ENCODE peak calls at places on chromosomes 11 and 22, in five cellular contexts. J is neural progenitor cell, Z is mesothelial cell of epicardium, H is lower lobe of right lung, R is fibroblast of lung. Y is an unnamed sample.

GRCh38 chr11:116958246-116958645 is 120.8 kb upstream of the APOA1 start:
- DNase-seq in H (no peak), J (peak), R (peak), Z (no peak), Y (no peak)

GRCh38 chr22:28142361-28142801 is 223.3 kb upstream of the PITPNB start:
- DNase-seq in R (peak), Z (no peak), H (no peak), J (peak), Y (no peak)

GRCh38 chr22:32574397-32574796 is 99.8 kb downstream of the FBXO7 start:
- DNase-seq in Z (no peak), R (no peak), J (no peak), H (no peak), Y (no peak)

GRCh38 chr22:48586799-48587185 is 1240.9 kb downstream of the BRD1 start:
- DNase-seq in Z (no peak), R (no peak), H (peak), J (no peak), Y (no peak)

GRCh38 chr11:126257764-126258163 is 10.9 kb downstream of the SRPRA start:
- DNase-seq in H (no peak), J (no peak), R (peak), Z (no peak), Y (no peak)

GRCh38 chr11:70501026-70501901 is 102.9 kb downstream of the CTTN start:
- DNase-seq in H (peak), R (no peak), J (no peak), Z (no peak), Y (no peak)

GRCh38 chr11:11578542-11578941 is 43.3 kb downstream of the GALNT18 start:
- DNase-seq in H (no peak), R (no peak), Z (no peak), J (peak), Y (no peak)

GRCh38 chr11:31355131-31355530 is 14.4 kb downstream of the DCDC1 start:
- DNase-seq in H (no peak), Z (no peak), R (no peak), J (no peak), Y (no peak)

GRCh38 chr11:34953955-34954354 is 37.5 kb downstream of the PDHX start:
- DNase-seq in R (no peak), H (no peak), Z (no peak), J (no peak), Y (no peak)

GRCh38 chr22:34111210-34111824 is 191.0 kb upstream of the LARGE1 start:
- DNase-seq in Z (peak), H (no peak), J (peak), R (no peak), Y (no peak)

GRCh38 chr22:39446239-39446721 is 10.5 kb upstream of the MGAT3 start:
- DNase-seq in Z (no peak), H (no peak), J (peak), R (no peak), Y (no peak)

GRCh38 chr11:120784566-120785251 is 239.2 kb upstream of the TBCEL start:
- DNase-seq in J (no peak), R (no peak), H (no peak), Z (peak), Y (no peak)

GRCh38 chr11:48263416-48263911 is at the start of gene OR4X1:
- DNase-seq in J (no peak), Z (no peak), H (no peak), R (no peak), Y (no peak)

GRCh38 chr11:11520231-11521015 is 101.4 kb downstream of the GALNT18 start:
- DNase-seq in R (no peak), Z (no peak), H (no peak), J (no peak), Y (no peak)

GRCh38 chr22:30239421-30240405 is 6.8 kb downstream of the LIF start:
- DNase-seq in H (no peak), J (no peak), R (no peak), Z (no peak), Y (no peak)

GRCh38 chr11:115912484-115912945 is 408.3 kb upstream of the CADM1 start:
- DNase-seq in H (no peak), Z (no peak), R (peak), J (peak), Y (no peak)

GRCh38 chr11:96280444-96280843 is 62.6 kb downstream of the MAML2 start:
- DNase-seq in H (no peak), J (no peak), Z (no peak), R (no peak), Y (no peak)

GRCh38 chr11:776459-777287 is 614 bp downstream of the GATD1 start:
- DNase-seq in R (no peak), Z (peak), H (peak), J (peak), Y (peak)

GRCh38 chr11:116035972-116036371 is 531.8 kb upstream of the CADM1 start:
- DNase-seq in H (no peak), J (no peak), R (no peak), Z (no peak), Y (no peak)

GRCh38 chr22:24059121-24059520 is 48.0 kb downstream of the CABIN1 start:
- DNase-seq in R (peak), Z (no peak), H (no peak), J (no peak), Y (no peak)

GRCh38 chr11:15118431-15118830 is 3.7 kb downstream of the INSC start:
- DNase-seq in Z (no peak), J (no peak), H (no peak), R (no peak), Y (no peak)

GRCh38 chr11:69658606-69659450 is 16.3 kb downstream of the LTO1 start:
- DNase-seq in J (no peak), Z (no peak), R (no peak), H (peak), Y (no peak)

GRCh38 chr11:64207247-64208085 is 945 bp downstream of the FERMT3 start:
- DNase-seq in J (peak), H (peak), R (peak), Z (no peak), Y (no peak)

GRCh38 chr11:131807876-131808275 is 437.5 kb downstream of the NTM start:
- DNase-seq in J (no peak), R (no peak), H (no peak), Z (no peak), Y (no peak)

GRCh38 chr11:118153516-118153915 is 893 bp upstream of the SCN4B start:
- DNase-seq in R (no peak), Z (no peak), J (no peak), H (no peak), Y (no peak)

GRCh38 chr11:118153976-118154375 is 1.4 kb upstream of the SCN4B start:
- DNase-seq in R (no peak), Z (no peak), H (no peak), J (no peak), Y (no peak)

GRCh38 chr11:118155781-118156530 is 3.3 kb upstream of the SCN4B start:
- DNase-seq in R (no peak), J (no peak), H (no peak), Z (no peak), Y (no peak)

GRCh38 chr11:118157186-118157895 is 4.7 kb upstream of the SCN4B start:
- DNase-seq in J (no peak), H (no peak), Z (no peak), R (no peak), Y (no peak)

GRCh38 chr11:118156531-118157185 is 4.0 kb upstream of the SCN4B start:
- DNase-seq in H (no peak), J (peak), R (no peak), Z (no peak), Y (no peak)
- TF ChIP-seq CTCF in H (no peak), J (no peak), R (no peak), Z (no peak), Y (no peak)

GRCh38 chr11:95067042-95067827 is 516 bp downstream of the SRSF8 start:
- DNase-seq in H (peak), R (peak), Z (peak), J (peak), Y (no peak)
- TF ChIP-seq CTCF in H (peak), R (peak), Z (peak), J (peak), Y (peak)

GRCh38 chr22:19412478-19412877 is 19.1 kb downstream of the HIRA start:
- DNase-seq in J (no peak), R (no peak), H (no peak), Z (no peak), Y (no peak)

GRCh38 chr22:19410941-19411689 is 20.4 kb downstream of the HIRA start:
- DNase-seq in H (no peak), J (no peak), Z (no peak), R (no peak), Y (no peak)

GRCh38 chr22:19407649-19408606 is 23.6 kb downstream of the HIRA start:
- DNase-seq in R (peak), H (no peak), J (no peak), Z (peak), Y (no peak)

GRCh38 chr22:19411690-19412045 is 19.9 kb downstream of the HIRA start:
- DNase-seq in H (no peak), Z (no peak), R (no peak), J (no peak), Y (no peak)

DNA sequence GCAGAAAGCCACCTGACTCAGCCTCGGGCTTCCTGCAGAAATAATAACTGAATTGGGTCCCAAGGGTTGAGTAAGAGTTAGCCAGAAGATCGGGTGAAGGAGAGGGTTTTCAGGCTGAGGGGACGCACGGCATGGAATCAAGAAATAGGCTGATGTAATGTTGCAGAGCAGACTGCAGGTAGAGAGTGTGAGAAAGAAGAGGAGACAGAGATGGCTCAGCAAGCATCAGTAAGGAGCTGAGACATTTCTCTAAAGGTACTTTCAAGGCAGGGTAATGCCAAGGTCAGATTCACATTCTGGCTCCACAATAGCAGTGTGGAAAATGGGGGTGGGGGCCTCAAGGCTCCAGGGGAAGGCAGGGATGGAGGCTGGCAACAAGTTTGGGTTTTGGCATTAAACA is 18.6 kb downstream of the HIRA start:
- DNase-seq in H (no peak), R (no peak), Z (no peak), J (no peak), Y (no peak)
- TF ChIP-seq CTCF in H (no peak), R (no peak), Z (no peak), J (no peak), Y (no peak)

GRCh38 chr11:74226907-74227306 is 55.8 kb downstream of the PPME1 start:
- DNase-seq in J (no peak), H (no peak), Z (no peak), R (no peak), Y (no peak)
- TF ChIP-seq CTCF in J (no peak), H (no peak), Z (no peak), R (no peak), Y (no peak)

GRCh38 chr11:105609341-105609781 is 512 bp upstream of the GRIA4 start:
- DNase-seq in J (peak), R (no peak), H (no peak), Z (peak), Y (no peak)
- TF ChIP-seq CTCF in J (peak), R (peak), H (peak), Z (peak), Y (peak)

GRCh38 chr11:46529086-46529905 is 64.5 kb downstream of the AMBRA1 start:
- DNase-seq in J (peak), Z (peak), R (peak), H (peak), Y (peak)
- TF ChIP-seq CTCF in J (peak), Z (peak), R (peak), H (peak), Y (peak)

DNA sequence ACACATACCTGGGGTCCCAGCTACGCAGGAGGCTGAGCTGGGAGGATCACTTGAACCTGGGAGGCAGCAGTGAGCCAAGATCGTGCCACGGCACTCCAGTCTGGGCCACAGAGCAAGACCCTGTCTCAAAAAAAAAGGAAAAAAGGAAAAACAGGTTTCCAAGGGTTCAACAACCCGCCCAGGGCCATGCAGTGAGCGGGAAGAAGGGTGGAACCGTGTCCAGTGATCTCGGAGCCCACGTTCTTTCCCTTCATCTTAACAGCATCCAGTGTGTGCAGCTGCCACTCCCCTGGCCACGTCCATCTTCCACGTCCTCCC is 14.9 kb upstream of the LRP5 start:
- DNase-seq in H (no peak), Z (no peak), R (no peak), J (no peak), Y (no peak)
- TF ChIP-seq CTCF in H (no peak), Z (no peak), R (no peak), J (no peak), Y (no peak)

GRCh38 chr11:134581966-134582787 is 170.1 kb upstream of the B3GAT1 start:
- DNase-seq in H (no peak), Z (no peak), J (no peak), R (no peak), Y (no peak)

GRCh38 chr11:134579709-134580634 is 167.9 kb upstream of the B3GAT1 start:
- DNase-seq in J (no peak), Z (no peak), H (no peak), R (no peak), Y (no peak)

GRCh38 chr11:134581121-134581626 is 169.1 kb upstream of the B3GAT1 start:
- DNase-seq in H (no peak), J (no peak), R (no peak), Z (no peak), Y (no peak)

GRCh38 chr11:134578807-134579708 is 167.0 kb upstream of the B3GAT1 start:
- DNase-seq in H (no peak), J (no peak), R (no peak), Z (no peak), Y (no peak)

GRCh38 chr11:134580635-134581025 is 168.6 kb upstream of the B3GAT1 start:
- DNase-seq in R (no peak), H (no peak), Z (no peak), J (no peak), Y (no peak)
- TF ChIP-seq CTCF in R (no peak), H (no peak), Z (no peak), J (no peak), Y (no peak)